ENCODE peak calls at places on chromosomes 6 and 20, in four cellular contexts. P is amygdala; A is activated naive CD4-positive, alpha-beta T cell treated with anti-CD3 and anti-CD28 coated beads, Interleukin-2, amount 10 ng/mL, durations not matched to agents 7 days and 5 days; Q is NCI-H446. B is an unnamed sample.

GRCh38 chr6:146361367-146361924 is 182.2 kb upstream of the RAB32 start:
- DNase-seq in P (no peak), A (no peak), Q (no peak), B (no peak)

GRCh38 chr6:33453361-33454008 is 891 bp upstream of the ZBTB9 start:
- DNase-seq in P (no peak), A (peak; percentile 24), Q (no peak), B (no peak)

GRCh38 chr6:3359091-3359752 is 97.6 kb downstream of the SLC22A23 start:
- DNase-seq in P (no peak), A (no peak), Q (no peak), B (no peak)

GRCh38 chr20:25022680-25023079 is 30.1 kb upstream of the APMAP start:
- DNase-seq in P (no peak), A (no peak), Q (no peak), B (no peak)

GRCh38 chr6:42367353-42368011 is 84.2 kb downstream of the TRERF1 start:
- DNase-seq in P (no peak), A (peak; percentile 52), Q (no peak), B (peak; percentile 10)

GRCh38 chr20:37283530-37284195 is 5.8 kb upstream of the MANBAL start:
- DNase-seq in P (no peak), A (no peak), Q (no peak), B (no peak)

GRCh38 chr6:30917487-30917886 is 3.4 kb downstream of the VARS2 start:
- DNase-seq in P (no peak), A (no peak), Q (no peak), B (no peak)

GRCh38 chr6:103675807-103676406 is 1183.8 kb downstream of the HACE1 start:
- DNase-seq in P (no peak), A (no peak), Q (no peak), B (no peak)

GRCh38 chr6:219019-219570 is 73.2 kb upstream of the DUSP22 start:
- DNase-seq in P (no peak), A (no peak), Q (no peak), B (no peak)

GRCh38 chr6:49980898-49981297 is 11.5 kb upstream of the DEFB113 start:
- DNase-seq in P (no peak), A (no peak), Q (no peak), B (no peak)

GRCh38 chr20:43744121-43744520 is 17.3 kb upstream of the GTSF1L start:
- DNase-seq in P (no peak), A (peak; percentile 32), Q (no peak), B (no peak)